ENCODE peak calls at places on chromosomes 13 and 19, in six cellular contexts. S, R, K, B, V and Y are unnamed samples.
A peak's percentile ranks its signal among the peaks of the same experiment; 100 is the strongest.

GRCh38 chr19:49581007-49581508 is at the start of gene PRRG2:
- DNase-seq in B (no peak), K (no peak), S (no peak), R (no peak), V (no peak), Y (no peak)

GRCh38 chr19:14821958-14822357 is 13.0 kb downstream of the OR7A5 start:
- DNase-seq in V (no peak), K (peak; percentile 31), S (no peak), B (no peak), R (no peak), Y (no peak)

GRCh38 chr13:111393221-111393790 is 72.9 kb downstream of the TEX29 start:
- DNase-seq in S (no peak), B (peak; percentile 20), V (no peak), R (no peak), K (no peak), Y (no peak)

GRCh38 chr19:29690842-29691241 is 24.2 kb downstream of the C19orf12 start:
- DNase-seq in V (no peak), R (peak; percentile 66), S (no peak), B (no peak), K (peak; percentile 42), Y (no peak)

GRCh38 chr19:13705201-13705600 is 59.1 kb upstream of the MRI1 start:
- DNase-seq in R (no peak), K (no peak), S (no peak), B (no peak), V (no peak), Y (no peak)

GRCh38 chr13:113978741-113979481 is 5.0 kb upstream of the C13orf46 start:
- DNase-seq in V (no peak), S (no peak), R (no peak), K (no peak), B (peak; percentile 60), Y (no peak)

GRCh38 chr13:111951982-111952565 is 114.9 kb upstream of the SOX1 start:
- DNase-seq in V (no peak), B (no peak), S (no peak), R (no peak), K (no peak), Y (no peak)

GRCh38 chr13:75368167-75368566 is 113.8 kb downstream of the TBC1D4 start:
- DNase-seq in K (peak; percentile 70), R (peak; percentile 93), S (no peak), B (no peak), V (peak; percentile 14), Y (peak; percentile 68)

GRCh38 chr13:20136781-20137703 is 23.8 kb downstream of the GJA3 start:
- DNase-seq in V (no peak), B (no peak), K (no peak), S (no peak), R (peak; percentile 18), Y (no peak)

GRCh38 chr19:38263696-38264485 is 482 bp upstream of the SPINT2 start:
- DNase-seq in V (peak; percentile 46), S (peak; percentile 71), R (no peak), K (peak; percentile 43), B (no peak), Y (no peak)

GRCh38 chr13:34322416-34323074 is 504.6 kb downstream of the RFC3 start:
- DNase-seq in B (no peak), V (no peak), R (no peak), K (no peak), S (no peak), Y (no peak)

GRCh38 chr13:93628136-93628535 is 401.5 kb downstream of the GPC6 start:
- DNase-seq in K (no peak), B (no peak), R (no peak), S (no peak), V (no peak), Y (no peak)

GRCh38 chr19:38451629-38452028 is 18.1 kb downstream of the RYR1 start:
- DNase-seq in B (no peak), S (no peak), R (no peak), V (no peak), K (no peak), Y (no peak)

GRCh38 chr19:2964874-2965273 is 12.5 kb upstream of the TLE6 start:
- DNase-seq in R (no peak), V (no peak), S (no peak), B (no peak), K (no peak), Y (no peak)

GRCh38 chr13:81116461-81117282 is 775.7 kb upstream of the SPRY2 start:
- DNase-seq in K (no peak), V (no peak), B (no peak), S (no peak), R (peak; percentile 26), Y (no peak)

GRCh38 chr13:54687173-54687572 is 1658.6 kb downstream of the OLFM4 start:
- DNase-seq in B (no peak), R (no peak), K (no peak), V (no peak), S (no peak), Y (no peak)

GRCh38 chr13:86269511-86269910 is 470.3 kb upstream of the SLITRK6 start:
- DNase-seq in V (no peak), K (no peak), R (no peak), S (no peak), B (no peak), Y (no peak)

GRCh38 chr13:113927661-113928581 is 46.0 kb downstream of the C13orf46 start:
- DNase-seq in K (peak; percentile 99), R (peak; percentile 97), S (peak; percentile 79), B (peak; percentile 87), V (peak; percentile 0), Y (peak; percentile 93)

GRCh38 chr13:87820221-87820620 is 149.1 kb downstream of the SLITRK5 start:
- DNase-seq in B (no peak), V (no peak), R (peak; percentile 88), S (no peak), K (no peak), Y (no peak)

GRCh38 chr13:43878897-43879322 is 630 bp downstream of the CCDC122 start:
- DNase-seq in V (peak; percentile 26), B (peak; percentile 86), S (peak; percentile 70), K (peak; percentile 91), R (peak; percentile 72), Y (peak; percentile 58)

GRCh38 chr19:56987184-56987583 is 132.6 kb upstream of the USP29 start:
- DNase-seq in V (no peak), S (no peak), B (no peak), R (no peak), K (no peak), Y (no peak)

GRCh38 chr13:89066868-89067466 is 1395.8 kb downstream of the SLITRK5 start:
- DNase-seq in V (no peak), K (peak; percentile 0), R (peak; percentile 81), S (no peak), B (no peak), Y (no peak)

GRCh38 chr13:41458187-41458938 is 1.0 kb downstream of the RGCC start:
- DNase-seq in B (no peak), K (no peak), R (peak; percentile 18), V (no peak), S (peak; percentile 32), Y (no peak)

GRCh38 chr19:41541990-41542584 is 33.9 kb upstream of the CEACAM21 start:
- DNase-seq in K (peak; percentile 30), S (no peak), V (no peak), B (no peak), R (peak; percentile 21), Y (no peak)

GRCh38 chr19:53908106-53908932 is 759 bp upstream of the CACNG7 start:
- DNase-seq in K (peak; percentile 66), R (peak; percentile 40), S (no peak), B (no peak), V (no peak), Y (no peak)

DNA sequence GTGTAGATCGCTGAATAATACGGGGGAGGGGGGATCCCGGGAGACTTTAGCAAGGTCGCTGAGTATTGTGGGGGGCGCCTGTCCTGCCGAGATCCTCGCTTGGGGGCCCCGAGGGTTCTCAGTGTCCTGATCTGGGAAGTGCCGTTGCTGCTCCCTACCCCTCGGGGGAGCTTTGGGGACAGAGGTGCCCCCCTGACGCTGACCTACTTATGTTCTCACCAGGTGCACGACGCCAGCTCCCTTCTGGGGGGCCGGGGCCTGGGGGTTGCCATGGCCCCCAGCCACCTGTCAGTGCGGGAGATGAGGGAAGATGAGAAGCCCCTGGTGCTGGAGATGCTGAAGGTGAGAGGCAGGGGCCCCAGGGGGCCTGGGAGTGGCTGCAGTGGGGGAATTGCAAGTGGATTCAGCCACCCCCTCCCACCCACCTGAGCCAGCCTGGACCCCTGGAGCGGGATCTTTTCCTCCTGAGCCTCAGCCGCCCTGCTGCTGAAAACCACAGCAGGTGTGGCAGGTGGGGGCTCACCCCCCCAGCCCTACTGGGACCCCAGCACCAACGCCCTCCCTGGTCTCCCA is 537 bp downstream of the NAT14 start:
- DNase-seq in V (no peak), K (no peak), R (no peak), S (no peak), B (no peak), Y (no peak)
- TF ChIP-seq CTCF in V (no peak), K (no peak), R (no peak), S (no peak), B (no peak), Y (no peak)

GRCh38 chr19:16623576-16623975 is 4.4 kb downstream of the MED26 start:
- DNase-seq in B (no peak), S (no peak), R (no peak), K (no peak), V (no peak), Y (no peak)
- TF ChIP-seq CTCF in B (no peak), S (no peak), R (no peak), K (no peak), V (no peak), Y (no peak)

DNA sequence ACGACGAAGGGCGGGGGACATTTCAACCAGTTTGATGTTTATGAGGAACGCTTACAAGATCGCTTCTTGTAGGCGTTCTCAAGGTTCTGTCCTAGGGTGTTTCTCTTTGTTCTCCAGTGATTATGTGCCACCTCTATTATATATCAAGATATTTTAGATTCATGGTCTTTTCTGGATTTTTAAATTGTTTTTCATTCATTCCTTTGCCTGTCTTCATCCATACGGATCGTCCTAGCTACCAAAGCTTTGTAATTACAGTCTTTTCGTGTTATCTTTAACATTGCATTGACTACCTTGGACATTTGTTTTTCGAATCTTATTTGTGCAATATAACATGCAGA is 342 bp upstream of the EID2 start:
- DNase-seq in V (no peak), S (no peak), K (no peak), B (no peak), R (no peak), Y (no peak)
- TF ChIP-seq CTCF in V (no peak), S (no peak), K (no peak), B (no peak), R (no peak), Y (no peak)

GRCh38 chr19:35618857-35619256 is 6.3 kb downstream of the HAUS5 start:
- DNase-seq in R (no peak), S (no peak), V (no peak), B (no peak), K (no peak), Y (no peak)
- TF ChIP-seq CTCF in R (no peak), S (no peak), V (no peak), B (no peak), K (peak; percentile 11), Y (no peak)

GRCh38 chr19:9848060-9848459 is 12.9 kb downstream of the PIN1 start:
- DNase-seq in V (no peak), B (no peak), R (no peak), K (no peak), S (no peak), Y (no peak)
- TF ChIP-seq CTCF in V (no peak), B (no peak), R (peak; percentile 19), K (peak; percentile 41), S (no peak), Y (peak; percentile 24)